ENCODE peak calls at places on chromosomes 2 and 18, in nine cellular contexts. One of them, this sample, is unnamed.

GRCh38 chr2:33236457-33236856 is 240.0 kb upstream of the RASGRP3 start:
- DNase-seq in body of pancreas: no peak
- DNase-seq in HCT116: no peak
- DNase-seq in IMR-90: peak; percentile 84
- DNase-seq in tibial nerve: no peak
- DNase-seq in stomach: no peak
- DNase-seq in GM12891: no peak
- DNase-seq in H54: no peak
- DNase-seq in transverse colon: no peak
- DNase-seq in this sample: no peak

GRCh38 chr2:47357475-47357874 is 45.5 kb upstream of the MSH2 start:
- DNase-seq in tibial nerve: peak; percentile 9
- DNase-seq in H54: peak; percentile 45
- DNase-seq in transverse colon: peak; percentile 63
- DNase-seq in stomach: no peak
- DNase-seq in body of pancreas: no peak
- DNase-seq in IMR-90: peak; percentile 68
- DNase-seq in GM12891: no peak
- DNase-seq in HCT116: no peak
- DNase-seq in this sample: no peak

GRCh38 chr2:12169060-12169406 is 422.6 kb downstream of the LPIN1 start:
- DNase-seq in HCT116: no peak
- DNase-seq in body of pancreas: peak; percentile 56
- DNase-seq in stomach: no peak
- DNase-seq in H54: no peak
- DNase-seq in GM12891: no peak
- DNase-seq in transverse colon: no peak
- DNase-seq in tibial nerve: peak; percentile 68
- DNase-seq in IMR-90: peak; percentile 82
- DNase-seq in this sample: peak; percentile 32

GRCh38 chr2:222907790-222908431 is 47.1 kb downstream of the ACSL3 start:
- DNase-seq in stomach: no peak
- DNase-seq in transverse colon: no peak
- DNase-seq in body of pancreas: no peak
- DNase-seq in IMR-90: peak; percentile 83
- DNase-seq in GM12891: no peak
- DNase-seq in HCT116: no peak
- DNase-seq in H54: no peak
- DNase-seq in tibial nerve: no peak
- DNase-seq in this sample: no peak

GRCh38 chr2:37698931-37699481 is 27.6 kb upstream of the CDC42EP3 start:
- DNase-seq in transverse colon: no peak
- DNase-seq in IMR-90: peak; percentile 73
- DNase-seq in body of pancreas: no peak
- DNase-seq in stomach: no peak
- DNase-seq in HCT116: no peak
- DNase-seq in tibial nerve: no peak
- DNase-seq in GM12891: no peak
- DNase-seq in H54: no peak
- DNase-seq in this sample: no peak

GRCh38 chr2:233856184-233856583 is 1.8 kb upstream of the HJURP start:
- DNase-seq in stomach: no peak
- DNase-seq in GM12891: no peak
- DNase-seq in body of pancreas: no peak
- DNase-seq in transverse colon: no peak
- DNase-seq in tibial nerve: no peak
- DNase-seq in HCT116: no peak
- DNase-seq in IMR-90: no peak
- DNase-seq in H54: no peak
- DNase-seq in this sample: no peak

GRCh38 chr18:2883137-2883671 is 36.4 kb downstream of the EMILIN2 start:
- DNase-seq in H54: no peak
- DNase-seq in IMR-90: no peak
- DNase-seq in HCT116: no peak
- DNase-seq in tibial nerve: no peak
- DNase-seq in body of pancreas: no peak
- DNase-seq in stomach: no peak
- DNase-seq in GM12891: peak; percentile 40
- DNase-seq in transverse colon: peak; percentile 19
- DNase-seq in this sample: no peak

GRCh38 chr2:18362696-18363095 is 197.8 kb downstream of the RDH14 start:
- DNase-seq in IMR-90: peak; percentile 98
- DNase-seq in transverse colon: no peak
- DNase-seq in body of pancreas: no peak
- DNase-seq in stomach: no peak
- DNase-seq in HCT116: no peak
- DNase-seq in GM12891: no peak
- DNase-seq in H54: no peak
- DNase-seq in tibial nerve: no peak
- DNase-seq in this sample: no peak

GRCh38 chr2:64987001-64987962 is 1.9 kb upstream of the SLC1A4 start:
- DNase-seq in body of pancreas: no peak
- DNase-seq in H54: no peak
- DNase-seq in IMR-90: peak; percentile 57
- DNase-seq in stomach: no peak
- DNase-seq in GM12891: no peak
- DNase-seq in transverse colon: no peak
- DNase-seq in tibial nerve: no peak
- DNase-seq in HCT116: no peak
- DNase-seq in this sample: no peak

GRCh38 chr2:64989126-64989981 is at the start of gene SLC1A4:
- DNase-seq in body of pancreas: peak; percentile 92
- DNase-seq in IMR-90: peak; percentile 88
- DNase-seq in GM12891: peak; percentile 80
- DNase-seq in HCT116: peak; percentile 27
- DNase-seq in H54: peak; percentile 94
- DNase-seq in transverse colon: peak; percentile 93
- DNase-seq in stomach: peak; percentile 91
- DNase-seq in tibial nerve: peak; percentile 81
- DNase-seq in this sample: peak; percentile 86

GRCh38 chr2:64987963-64988419 is 1.2 kb upstream of the SLC1A4 start:
- DNase-seq in tibial nerve: no peak
- DNase-seq in stomach: no peak
- DNase-seq in body of pancreas: no peak
- DNase-seq in IMR-90: peak; percentile 94
- DNase-seq in transverse colon: no peak
- DNase-seq in HCT116: no peak
- DNase-seq in H54: no peak
- DNase-seq in GM12891: no peak
- DNase-seq in this sample: no peak

GRCh38 chr2:64989982-64990614 is 899 bp downstream of the SLC1A4 start:
- DNase-seq in IMR-90: no peak
- DNase-seq in HCT116: no peak
- DNase-seq in stomach: peak; percentile 28
- DNase-seq in tibial nerve: peak; percentile 11
- DNase-seq in body of pancreas: peak; percentile 16
- DNase-seq in GM12891: no peak
- DNase-seq in H54: no peak
- DNase-seq in transverse colon: peak; percentile 32
- DNase-seq in this sample: peak; percentile 58

DNA sequence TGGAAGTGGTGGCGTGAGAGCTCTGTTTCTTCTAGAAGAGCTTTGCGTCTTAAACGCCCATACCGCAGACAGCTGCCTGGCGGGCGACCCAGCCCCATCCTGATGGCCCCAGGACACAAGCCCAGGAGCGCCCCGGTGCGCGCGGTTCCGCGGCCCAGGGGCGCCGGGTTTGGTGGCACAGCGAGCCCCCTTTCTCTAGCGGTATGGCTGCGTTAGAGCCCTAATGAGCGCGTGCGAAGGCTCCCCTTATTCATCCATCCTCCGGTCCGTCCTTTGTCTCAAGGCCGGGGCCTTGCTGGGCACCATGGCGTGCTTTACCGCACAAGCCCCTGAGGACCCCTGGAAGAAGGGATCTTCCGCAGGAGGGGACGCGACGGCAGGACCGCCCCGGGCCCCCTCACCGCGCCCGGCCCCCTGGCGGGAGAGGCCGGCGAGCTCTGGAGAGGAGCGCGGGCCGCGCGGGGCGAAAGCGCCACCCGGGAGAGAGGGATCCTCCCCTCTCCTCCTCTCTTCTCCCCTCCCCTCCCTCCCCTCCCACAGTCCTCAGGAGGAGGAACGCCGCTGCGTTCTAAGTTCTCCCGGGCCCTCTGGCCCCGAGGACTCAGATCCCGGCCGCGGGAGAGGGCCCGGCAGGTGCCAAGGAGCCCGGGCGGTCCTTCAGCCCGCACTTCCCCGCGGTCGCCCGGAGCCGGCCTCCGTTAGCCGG is 626 bp upstream of the SLC1A4 start:
- DNase-seq in transverse colon: peak; percentile 79
- DNase-seq in H54: peak; percentile 81
- DNase-seq in stomach: peak; percentile 69
- DNase-seq in HCT116: peak; percentile 19
- DNase-seq in tibial nerve: peak; percentile 54
- DNase-seq in body of pancreas: peak; percentile 85
- DNase-seq in GM12891: peak; percentile 59
- DNase-seq in IMR-90: peak; percentile 89
- DNase-seq in this sample: peak; percentile 82
- TF ChIP-seq POLR2A in transverse colon: peak; percentile 62
- TF ChIP-seq POLR2A in H54: no peak
- TF ChIP-seq POLR2A in stomach: no peak
- TF ChIP-seq POLR2A in HCT116: no peak
- TF ChIP-seq POLR2A in tibial nerve: peak; percentile 78
- TF ChIP-seq POLR2A in body of pancreas: peak; percentile 78
- TF ChIP-seq POLR2A in GM12891: peak; percentile 69
- TF ChIP-seq POLR2A in IMR-90: peak; percentile 93
- TF ChIP-seq POLR2A in this sample: peak; percentile 69

GRCh38 chr2:207330912-207331311 is 165.2 kb upstream of the KLF7 start:
- DNase-seq in IMR-90: peak; percentile 97
- DNase-seq in HCT116: peak; percentile 94
- DNase-seq in transverse colon: no peak
- DNase-seq in stomach: peak; percentile 31
- DNase-seq in GM12891: no peak
- DNase-seq in body of pancreas: peak; percentile 56
- DNase-seq in H54: peak; percentile 26
- DNase-seq in tibial nerve: peak; percentile 29
- DNase-seq in this sample: peak; percentile 35
- TF ChIP-seq POLR2A in IMR-90: no peak
- TF ChIP-seq POLR2A in HCT116: no peak
- TF ChIP-seq POLR2A in transverse colon: no peak
- TF ChIP-seq POLR2A in stomach: no peak
- TF ChIP-seq POLR2A in GM12891: peak; percentile 60
- TF ChIP-seq POLR2A in body of pancreas: no peak
- TF ChIP-seq POLR2A in H54: no peak
- TF ChIP-seq POLR2A in tibial nerve: no peak
- TF ChIP-seq POLR2A in this sample: no peak

DNA sequence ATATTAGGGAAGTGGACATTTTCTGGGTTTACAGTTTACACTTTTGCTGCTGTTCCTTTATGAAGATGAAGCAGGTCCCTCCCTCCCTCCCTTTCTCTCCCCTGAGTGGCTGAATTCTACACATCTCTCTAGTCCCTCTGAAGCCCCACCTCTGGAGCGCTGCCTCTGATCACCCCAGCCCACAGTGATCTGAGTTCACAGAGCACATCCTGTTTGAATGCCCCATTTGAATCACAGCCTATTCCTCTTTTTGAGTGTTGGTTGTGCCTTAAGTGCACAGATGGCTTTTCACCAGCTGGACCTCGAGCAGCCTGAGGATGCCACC is 87.2 kb downstream of the ITGB1BP1 start:
- DNase-seq in HCT116: no peak
- DNase-seq in GM12891: peak; percentile 43
- DNase-seq in stomach: no peak
- DNase-seq in body of pancreas: no peak
- DNase-seq in tibial nerve: no peak
- DNase-seq in H54: no peak
- DNase-seq in transverse colon: no peak
- DNase-seq in IMR-90: peak; percentile 60
- DNase-seq in this sample: no peak
- TF ChIP-seq POLR2A in HCT116: no peak
- TF ChIP-seq POLR2A in GM12891: no peak
- TF ChIP-seq POLR2A in stomach: no peak
- TF ChIP-seq POLR2A in body of pancreas: no peak
- TF ChIP-seq POLR2A in tibial nerve: no peak
- TF ChIP-seq POLR2A in H54: no peak
- TF ChIP-seq POLR2A in transverse colon: no peak
- TF ChIP-seq POLR2A in IMR-90: no peak
- TF ChIP-seq POLR2A in this sample: no peak

GRCh38 chr2:20449501-20450200 is 2.8 kb downstream of the RHOB start:
- DNase-seq in tibial nerve: peak; percentile 49
- DNase-seq in body of pancreas: no peak
- DNase-seq in HCT116: no peak
- DNase-seq in H54: no peak
- DNase-seq in stomach: peak; percentile 45
- DNase-seq in GM12891: no peak
- DNase-seq in transverse colon: no peak
- DNase-seq in IMR-90: peak; percentile 46
- DNase-seq in this sample: no peak

GRCh38 chr2:20448246-20449046 is 1.6 kb downstream of the RHOB start:
- DNase-seq in tibial nerve: no peak
- DNase-seq in transverse colon: no peak
- DNase-seq in body of pancreas: no peak
- DNase-seq in H54: no peak
- DNase-seq in IMR-90: peak; percentile 19
- DNase-seq in GM12891: no peak
- DNase-seq in stomach: peak; percentile 36
- DNase-seq in HCT116: no peak
- DNase-seq in this sample: no peak

GRCh38 chr2:20446280-20446916 is 476 bp upstream of the RHOB start:
- DNase-seq in transverse colon: no peak
- DNase-seq in GM12891: no peak
- DNase-seq in HCT116: no peak
- DNase-seq in tibial nerve: peak; percentile 48
- DNase-seq in body of pancreas: no peak
- DNase-seq in stomach: peak; percentile 27
- DNase-seq in IMR-90: no peak
- DNase-seq in H54: no peak
- DNase-seq in this sample: peak; percentile 32

GRCh38 chr2:20446917-20447436 is at the start of gene RHOB:
- DNase-seq in stomach: peak; percentile 98
- DNase-seq in tibial nerve: peak; percentile 99
- DNase-seq in GM12891: peak; percentile 99
- DNase-seq in H54: peak; percentile 98
- DNase-seq in body of pancreas: peak; percentile 99
- DNase-seq in HCT116: peak; percentile 94
- DNase-seq in transverse colon: peak; percentile 97
- DNase-seq in IMR-90: peak; percentile 98
- DNase-seq in this sample: peak; percentile 97

DNA sequence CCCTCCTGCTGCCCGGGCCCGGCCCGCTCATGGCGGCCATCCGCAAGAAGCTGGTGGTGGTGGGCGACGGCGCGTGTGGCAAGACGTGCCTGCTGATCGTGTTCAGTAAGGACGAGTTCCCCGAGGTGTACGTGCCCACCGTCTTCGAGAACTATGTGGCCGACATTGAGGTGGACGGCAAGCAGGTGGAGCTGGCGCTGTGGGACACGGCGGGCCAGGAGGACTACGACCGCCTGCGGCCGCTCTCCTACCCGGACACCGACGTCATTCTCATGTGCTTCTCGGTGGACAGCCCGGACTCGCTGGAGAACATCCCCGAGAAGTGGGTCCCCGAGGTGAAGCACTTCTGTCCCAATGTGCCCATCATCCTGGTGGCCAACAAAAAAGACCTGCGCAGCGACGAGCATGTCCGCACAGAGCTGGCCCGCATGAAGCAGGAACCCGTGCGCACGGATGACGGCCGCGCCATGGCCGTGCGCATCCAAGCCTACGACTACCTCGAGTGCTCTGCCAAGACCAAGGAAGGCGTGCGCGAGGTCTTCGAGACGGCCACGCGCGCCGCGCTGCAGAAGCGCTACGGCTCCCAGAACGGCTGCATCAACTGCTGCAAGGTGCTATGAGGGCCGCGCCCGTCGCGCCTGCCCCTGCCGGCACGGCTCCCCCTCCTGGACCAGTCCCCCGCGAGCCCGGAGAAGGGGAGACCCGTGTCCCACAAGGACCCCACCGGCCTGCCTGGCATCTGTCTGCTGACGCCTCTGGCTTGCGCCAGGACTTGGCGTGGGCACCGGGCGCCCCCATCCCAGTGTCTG is 767 bp downstream of the RHOB start:
- DNase-seq in stomach: peak; percentile 57
- DNase-seq in GM12891: peak; percentile 39
- DNase-seq in HCT116: no peak
- DNase-seq in body of pancreas: peak; percentile 65
- DNase-seq in tibial nerve: no peak
- DNase-seq in H54: no peak
- DNase-seq in transverse colon: peak; percentile 57
- DNase-seq in IMR-90: peak; percentile 41
- DNase-seq in this sample: peak; percentile 64
- TF ChIP-seq POLR2A in stomach: no peak
- TF ChIP-seq POLR2A in GM12891: no peak
- TF ChIP-seq POLR2A in HCT116: no peak
- TF ChIP-seq POLR2A in body of pancreas: no peak
- TF ChIP-seq POLR2A in tibial nerve: peak; percentile 45
- TF ChIP-seq POLR2A in H54: no peak
- TF ChIP-seq POLR2A in transverse colon: peak; percentile 64
- TF ChIP-seq POLR2A in IMR-90: no peak
- TF ChIP-seq POLR2A in this sample: no peak